ENCODE peak calls at places on chromosomes 16 and 17, in six cellular contexts. A is HCT116; D is lower leg skin; Y is Jurkat, Clone E6-1; T is NT2/D1; C is cardiac fibroblast. I is an unnamed sample.

GRCh38 chr17:1562178-1562643 is 381 bp downstream of the PITPNA start:
- DNase-seq in T (no peak), C (peak; percentile 30), D (peak; percentile 91), Y (no peak), A (no peak), I (no peak)

GRCh38 chr17:45247429-45248131 is 14.3 kb downstream of the SPATA32 start:
- DNase-seq in C (peak; percentile 67), T (peak; percentile 87), Y (peak; percentile 88), D (peak; percentile 98), A (peak; percentile 91), I (peak; percentile 97)

GRCh38 chr16:75087040-75087979 is 29.3 kb downstream of the LDHD start:
- DNase-seq in Y (peak; percentile 69), T (no peak), C (peak; percentile 73), A (no peak), D (no peak), I (peak; percentile 18)

GRCh38 chr16:13453938-13454553 is 465.9 kb upstream of the ERCC4 start:
- DNase-seq in C (peak; percentile 10), A (peak; percentile 4), D (no peak), T (peak; percentile 43), Y (peak; percentile 37), I (peak; percentile 63)

GRCh38 chr17:61837175-61838051 is 25.9 kb downstream of the BRIP1 start:
- DNase-seq in Y (peak; percentile 35), D (no peak), T (peak; percentile 11), A (peak; percentile 74), C (peak; percentile 87), I (peak; percentile 77)

GRCh38 chr16:27538508-27538907 is 11.2 kb downstream of the GTF3C1 start:
- DNase-seq in T (no peak), A (no peak), Y (no peak), D (no peak), C (no peak), I (no peak)

GRCh38 chr17:49880291-49881053 is 32.6 kb upstream of the TAC4 start:
- DNase-seq in C (peak; percentile 56), T (peak; percentile 79), A (peak; percentile 70), Y (peak; percentile 14), D (peak; percentile 94), I (peak; percentile 73)

GRCh38 chr17:8954339-8954738 is 11.2 kb downstream of the PIK3R5 start:
- DNase-seq in A (no peak), Y (peak; percentile 71), D (peak; percentile 90), T (peak; percentile 54), C (no peak), I (peak; percentile 87)

GRCh38 chr16:75238132-75238852 is 13.1 kb downstream of the BCAR1 start:
- DNase-seq in T (no peak), Y (no peak), C (peak; percentile 90), A (no peak), D (peak; percentile 94), I (no peak)

GRCh38 chr16:81873843-81874752 is 95.0 kb downstream of the PLCG2 start:
- DNase-seq in A (peak; percentile 57), C (peak; percentile 61), T (no peak), Y (peak; percentile 43), D (no peak), I (peak; percentile 81)

GRCh38 chr17:75856062-75856681 is 1.0 kb upstream of the WBP2 start:
- DNase-seq in A (no peak), T (no peak), Y (no peak), C (peak; percentile 20), D (no peak), I (peak; percentile 67)

GRCh38 chr17:37039269-37039668 is 90.5 kb downstream of the AATF start:
- DNase-seq in C (no peak), Y (no peak), A (no peak), D (no peak), T (no peak), I (no peak)

GRCh38 chr16:70804729-70805169 is 3.8 kb upstream of the VAC14 start:
- DNase-seq in T (no peak), Y (no peak), D (no peak), A (no peak), C (no peak), I (no peak)

GRCh38 chr17:14886200-14886739 is 378.9 kb downstream of the PMP22 start:
- DNase-seq in C (peak; percentile 35), A (no peak), D (no peak), Y (peak; percentile 7), T (peak; percentile 6), I (no peak)

GRCh38 chr16:88062341-88062861 is 111.2 kb downstream of the BANP start:
- DNase-seq in T (no peak), Y (no peak), A (no peak), D (peak; percentile 90), C (peak; percentile 84), I (no peak)
- H3K4me3 ChIP-seq in T (no peak overlapping the region), Y (no peak overlapping the region), A (no peak overlapping the region), D (no peak overlapping the region), C (no peak overlapping the region), I (no peak overlapping the region)

GRCh38 chr16:280005-280421 is 378 bp upstream of the ARHGDIG start:
- DNase-seq in A (no peak), D (no peak), Y (no peak), C (no peak), T (no peak), I (no peak)
- H3K4me3 ChIP-seq in A (no peak overlapping the region), D (no peak overlapping the region), Y (no peak overlapping the region), C (no peak overlapping the region), T (peak overlapping the region; percentile 21), I (no peak overlapping the region)

GRCh38 chr16:83554096-83554495 is 253.7 kb upstream of the HSBP1 start:
- DNase-seq in A (no peak), Y (no peak), T (no peak), C (no peak), D (no peak), I (no peak)
- H3K4me3 ChIP-seq in A (no peak overlapping the region), Y (no peak overlapping the region), T (no peak overlapping the region), C (no peak overlapping the region), D (no peak overlapping the region), I (no peak overlapping the region)

GRCh38 chr17:16484445-16485169 is 7.4 kb downstream of the LRRC75A start:
- DNase-seq in A (no peak), T (no peak), Y (no peak), C (no peak), D (no peak), I (no peak)
- H3K4me3 ChIP-seq in A (no peak overlapping the region), T (no peak overlapping the region), Y (no peak overlapping the region), C (no peak overlapping the region), D (no peak overlapping the region), I (no peak overlapping the region)

GRCh38 chr17:55284944-55285339 is 20.2 kb downstream of the HLF start:
- DNase-seq in Y (no peak), T (no peak), D (no peak), C (no peak), A (no peak), I (no peak)

GRCh38 chr17:55286681-55287589 is 22.2 kb downstream of the HLF start:
- DNase-seq in T (no peak), Y (no peak), D (no peak), A (peak; percentile 54), C (no peak), I (no peak)

GRCh38 chr17:55284001-55284884 is 19.5 kb downstream of the HLF start:
- DNase-seq in C (no peak), T (no peak), Y (peak; percentile 9), A (no peak), D (no peak), I (no peak)

GRCh38 chr17:55283256-55283965 is 18.7 kb downstream of the HLF start:
- DNase-seq in D (no peak), Y (no peak), A (no peak), C (no peak), T (no peak), I (no peak)

DNA sequence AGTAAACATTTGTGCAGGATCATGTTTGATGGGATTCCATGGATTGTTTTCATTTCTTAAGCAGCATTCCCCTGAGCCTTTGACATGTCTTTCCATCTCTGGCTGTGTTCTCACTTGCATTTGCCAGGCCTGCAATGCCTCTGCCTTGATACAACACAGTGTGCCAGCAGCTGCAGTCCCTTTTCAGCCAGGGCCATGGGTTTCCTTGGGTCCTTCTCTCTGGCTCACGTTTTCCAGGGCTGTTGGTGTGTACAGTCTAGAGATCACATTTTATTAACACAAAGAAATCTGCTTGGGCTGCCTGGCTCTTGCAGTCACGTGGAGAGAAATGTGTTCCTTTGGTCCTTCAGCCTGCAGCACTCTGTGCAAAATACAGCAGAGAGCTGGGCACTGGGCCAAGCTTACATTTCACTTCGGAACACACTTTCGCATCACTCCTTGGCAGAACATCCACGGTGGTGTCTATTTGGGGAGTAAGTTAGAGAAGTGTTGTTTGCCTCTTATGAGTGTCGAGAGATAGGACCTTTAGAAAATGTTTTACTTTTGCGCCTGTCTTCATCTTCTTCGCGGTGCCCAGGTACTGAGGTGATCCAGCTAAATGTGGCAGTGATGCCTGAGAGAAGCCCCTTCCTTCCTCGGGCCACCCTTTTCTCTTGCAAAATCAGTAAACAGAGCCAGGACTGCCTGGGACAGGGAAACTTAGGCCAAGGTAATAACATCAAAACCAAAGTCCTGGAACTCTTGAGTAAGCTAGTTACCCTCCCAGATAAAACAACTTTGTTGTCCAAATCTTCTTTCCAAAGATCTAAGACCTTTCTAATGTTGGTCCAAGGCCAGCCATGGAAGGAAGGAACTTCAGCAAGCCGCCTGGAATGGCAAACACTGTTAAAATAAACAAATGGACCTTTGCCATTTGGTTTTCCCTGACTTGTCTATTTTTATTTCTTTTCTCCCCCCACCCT is 20.9 kb downstream of the HLF start:
- DNase-seq in C (peak; percentile 65), D (peak; percentile 97), A (no peak), T (no peak), Y (no peak), I (no peak)
- H3K4me3 ChIP-seq in C (no peak overlapping the region), D (no peak overlapping the region), A (no peak overlapping the region), T (no peak overlapping the region), Y (no peak overlapping the region), I (no peak overlapping the region)

GRCh38 chr16:90046122-90046970 is 27.1 kb upstream of the DBNDD1 start:
- DNase-seq in A (no peak), C (no peak), T (peak; percentile 66), D (no peak), Y (no peak), I (no peak)
- H3K4me3 ChIP-seq in A (no peak overlapping the region), C (no peak overlapping the region), T (peak overlapping the region; percentile 54), D (no peak overlapping the region), Y (no peak overlapping the region), I (no peak overlapping the region)